ENCODE peak calls at places on chromosomes 7 and 10, in four cellular contexts. One of them, this sample, is unnamed.

GRCh38 chr10:51273572-51273971 is 199.3 kb downstream of the PRKG1 start:
- DNase-seq in tibial nerve: no peak
- DNase-seq in prostate gland: no peak
- DNase-seq in mucosa of gallbladder: no peak
- DNase-seq in this sample: no peak

GRCh38 chr7:1501487-1502270 is 2.5 kb downstream of the INTS1 start:
- DNase-seq in tibial nerve: no peak
- DNase-seq in prostate gland: no peak
- DNase-seq in mucosa of gallbladder: no peak
- DNase-seq in this sample: no peak

GRCh38 chr10:1373287-1373686 is 317.1 kb downstream of the WDR37 start:
- DNase-seq in tibial nerve: no peak
- DNase-seq in prostate gland: no peak
- DNase-seq in mucosa of gallbladder: peak
- DNase-seq in this sample: no peak

GRCh38 chr7:128887169-128888038 is 23.1 kb downstream of the KCP start:
- DNase-seq in tibial nerve: no peak
- DNase-seq in prostate gland: no peak
- DNase-seq in mucosa of gallbladder: no peak
- DNase-seq in this sample: no peak

GRCh38 chr7:104045183-104045582 is 55.7 kb upstream of the RELN start:
- DNase-seq in tibial nerve: no peak
- DNase-seq in prostate gland: no peak
- DNase-seq in mucosa of gallbladder: no peak
- DNase-seq in this sample: no peak

GRCh38 chr7:22726849-22727792 is at the start of gene IL6:
- DNase-seq in tibial nerve: peak
- DNase-seq in prostate gland: peak
- DNase-seq in mucosa of gallbladder: peak
- DNase-seq in this sample: peak

GRCh38 chr7:47196106-47196630 is 385.7 kb downstream of the TNS3 start:
- DNase-seq in tibial nerve: no peak
- DNase-seq in prostate gland: no peak
- DNase-seq in mucosa of gallbladder: no peak
- DNase-seq in this sample: no peak

GRCh38 chr10:104406715-104407517 is 53.3 kb downstream of the CFAP58 start:
- DNase-seq in tibial nerve: no peak
- DNase-seq in prostate gland: peak
- DNase-seq in mucosa of gallbladder: no peak
- DNase-seq in this sample: no peak

GRCh38 chr7:116988363-116988989 is 35.2 kb downstream of the ST7 start:
- DNase-seq in tibial nerve: no peak
- DNase-seq in prostate gland: no peak
- DNase-seq in mucosa of gallbladder: no peak
- DNase-seq in this sample: no peak

GRCh38 chr7:136325021-136325420 is 347.9 kb upstream of the MTPN start:
- DNase-seq in tibial nerve: no peak
- DNase-seq in prostate gland: no peak
- DNase-seq in mucosa of gallbladder: no peak
- DNase-seq in this sample: no peak

GRCh38 chr7:19215421-19215820 is 70.2 kb upstream of the FERD3L start:
- DNase-seq in tibial nerve: no peak
- DNase-seq in prostate gland: no peak
- DNase-seq in mucosa of gallbladder: no peak
- DNase-seq in this sample: no peak

GRCh38 chr7:74083928-74084721 is 521 bp downstream of the LIMK1 start:
- DNase-seq in tibial nerve: no peak
- DNase-seq in prostate gland: no peak
- DNase-seq in mucosa of gallbladder: no peak
- DNase-seq in this sample: no peak

GRCh38 chr7:149010451-149010850 is 17.9 kb downstream of the PDIA4 start:
- DNase-seq in tibial nerve: no peak
- DNase-seq in prostate gland: no peak
- DNase-seq in mucosa of gallbladder: no peak
- DNase-seq in this sample: no peak

GRCh38 chr10:29517352-29517923 is 117.3 kb downstream of the SVIL start:
- DNase-seq in tibial nerve: no peak
- DNase-seq in prostate gland: no peak
- DNase-seq in mucosa of gallbladder: peak
- DNase-seq in this sample: no peak

GRCh38 chr7:101237206-101238067 is at the start of gene CLDN15:
- DNase-seq in tibial nerve: peak
- DNase-seq in prostate gland: no peak
- DNase-seq in mucosa of gallbladder: peak
- DNase-seq in this sample: peak

GRCh38 chr7:48105045-48105444 is 16.0 kb downstream of the UPP1 start:
- DNase-seq in tibial nerve: no peak
- DNase-seq in prostate gland: no peak
- DNase-seq in mucosa of gallbladder: peak
- DNase-seq in this sample: no peak

GRCh38 chr7:115558186-115558585 is 472.4 kb downstream of the TFEC start:
- DNase-seq in tibial nerve: no peak
- DNase-seq in prostate gland: no peak
- DNase-seq in mucosa of gallbladder: no peak
- DNase-seq in this sample: no peak

GRCh38 chr10:110138197-110138812 is 69.1 kb upstream of the MXI1 start:
- DNase-seq in tibial nerve: no peak
- DNase-seq in prostate gland: no peak
- DNase-seq in mucosa of gallbladder: no peak
- DNase-seq in this sample: no peak

GRCh38 chr7:100430450-100431285 is 1.0 kb downstream of the MEPCE start:
- DNase-seq in tibial nerve: peak
- DNase-seq in prostate gland: no peak
- DNase-seq in mucosa of gallbladder: no peak
- DNase-seq in this sample: peak

GRCh38 chr10:110399163-110400094 is 94.7 kb upstream of the SMNDC1 start:
- DNase-seq in tibial nerve: no peak
- DNase-seq in prostate gland: no peak
- DNase-seq in mucosa of gallbladder: peak
- DNase-seq in this sample: no peak

GRCh38 chr10:11154809-11155208 is 137.1 kb downstream of the CELF2 start:
- DNase-seq in tibial nerve: no peak
- DNase-seq in prostate gland: no peak
- DNase-seq in mucosa of gallbladder: no peak
- DNase-seq in this sample: no peak

This sample was measured in tibial artery.